ENCODE peak calls at places on chromosomes 2 and 18, in four cellular contexts. R is uterus, A is ovary, J is thoracic aorta. K is an unnamed sample. For H3K27me3, the result is how much of the 10 kb centered on the place peaks cover.

GRCh38 chr2:100924520-100925451 is 77.3 kb upstream of the RPL31 start:
- DNase-seq in A (no peak), J (no peak), R (peak), K (peak)

GRCh38 chr18:78769502-78770113 is 210.0 kb upstream of the SALL3 start:
- DNase-seq in A (no peak), J (no peak), R (no peak), K (peak)

GRCh38 chr2:237194081-237194480 is 108.4 kb downstream of the COPS8 start:
- DNase-seq in J (no peak), A (peak), R (no peak), K (no peak)

GRCh38 chr18:8996771-8997432 is 105.6 kb upstream of the NDUFV2 start:
- DNase-seq in J (no peak), A (no peak), R (no peak), K (no peak)

GRCh38 chr18:51039138-51040112 is 9.4 kb downstream of the SMAD4 start:
- DNase-seq in A (no peak), J (no peak), R (no peak), K (no peak)

GRCh38 chr18:13799396-13799795 is 24.6 kb upstream of the MC5R start:
- DNase-seq in J (no peak), A (no peak), R (no peak), K (no peak)

GRCh38 chr2:71802556-71802955 is 345.1 kb downstream of the CYP26B1 start:
- DNase-seq in R (no peak), J (no peak), A (no peak), K (no peak)

GRCh38 chr18:69109686-69110085 is 291.0 kb upstream of the DOK6 start:
- DNase-seq in R (no peak), A (no peak), J (no peak), K (no peak)

GRCh38 chr2:179264238-179265081 is at the start of gene SESTD1:
- DNase-seq in A (peak), J (peak), R (peak), K (no peak)

GRCh38 chr2:196431957-196432356 is 207.6 kb upstream of the CCDC150 start:
- DNase-seq in A (no peak), J (no peak), R (no peak), K (no peak)

GRCh38 chr2:188046437-188046836 is 245.2 kb upstream of the GULP1 start:
- DNase-seq in R (no peak), J (no peak), A (no peak), K (no peak)

GRCh38 chr18:70693196-70693595 is 404.4 kb downstream of the SOCS6 start:
- DNase-seq in R (no peak), J (no peak), A (no peak), K (no peak)

GRCh38 chr2:133369896-133370295 is 198.4 kb downstream of the NCKAP5 start:
- DNase-seq in A (no peak), J (no peak), R (no peak), K (no peak)

GRCh38 chr2:174035981-174036742 is 71.0 kb upstream of the SP3 start:
- DNase-seq in A (no peak), R (no peak), J (peak), K (peak)

GRCh38 chr2:48530033-48530804 is at the start of gene STON1:
- DNase-seq in J (no peak), R (peak), A (peak), K (no peak)

GRCh38 chr2:53435610-53436009 is 332.0 kb upstream of the CHAC2 start:
- DNase-seq in R (no peak), A (no peak), J (no peak), K (no peak)

GRCh38 chr2:64012115-64012514 is 7.1 kb downstream of the VPS54 start:
- DNase-seq in A (no peak), J (no peak), R (no peak), K (no peak)

GRCh38 chr2:31888550-31888949 is 122.3 kb downstream of the MEMO1 start:
- DNase-seq in A (no peak), R (no peak), J (no peak), K (no peak)

GRCh38 chr2:10258326-10258725 is 44.4 kb upstream of the HPCAL1 start:
- DNase-seq in J (no peak), A (no peak), R (no peak), K (no peak)

GRCh38 chr2:226179010-226179409 is 620.6 kb downstream of the IRS1 start:
- DNase-seq in R (no peak), J (no peak), A (no peak), K (no peak)

GRCh38 chr2:220891405-220891804 is 680.7 kb downstream of the EPHA4 start:
- DNase-seq in J (no peak), R (no peak), A (no peak), K (no peak)

GRCh38 chr2:223044092-223044836 is 7.7 kb upstream of the KCNE4 start:
- DNase-seq in J (no peak), A (no peak), R (no peak), K (no peak)

GRCh38 chr2:134792147-134792546 is 46.3 kb upstream of the ACMSD start:
- DNase-seq in R (no peak), A (no peak), J (no peak), K (no peak)

GRCh38 chr2:67451086-67451832 is 54.1 kb downstream of the ETAA1 start:
- DNase-seq in J (no peak), A (no peak), R (no peak), K (no peak)

GRCh38 chr2:108324531-108325256 is 36.0 kb downstream of the SULT1C2 start:
- DNase-seq in A (no peak), J (no peak), R (no peak), K (no peak)

GRCh38 chr2:108325756-108326155 is 37.1 kb downstream of the SULT1C2 start:
- DNase-seq in R (no peak), J (no peak), A (no peak), K (no peak)

GRCh38 chr2:108330971-108331370 is 42.3 kb downstream of the SULT1C2 start:
- DNase-seq in R (no peak), A (no peak), J (no peak), K (no peak)

DNA sequence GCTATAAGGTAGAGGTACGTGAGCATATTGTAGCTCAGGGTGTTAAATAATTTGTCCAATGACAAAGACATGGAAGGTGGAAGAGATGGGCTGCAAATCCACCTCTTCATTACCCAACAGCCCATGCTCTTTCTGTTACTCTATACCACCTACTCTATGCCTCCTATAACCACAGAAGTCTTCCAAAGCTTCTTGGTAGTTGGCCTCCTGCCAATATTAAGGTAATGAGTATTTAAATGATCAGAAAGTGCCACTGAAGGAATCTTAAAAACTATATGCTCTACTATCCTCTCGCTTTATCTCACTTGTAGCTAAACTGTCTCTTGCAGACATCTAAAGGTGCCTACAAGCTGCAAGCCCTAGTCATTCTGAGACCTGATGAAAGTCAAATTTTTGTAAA is 41.1 kb downstream of the SULT1C2 start:
- DNase-seq in J (no peak), A (no peak), R (no peak), K (no peak)
- H3K27me3 ChIP-seq in J (under half), A (under half), R (under half), K (under half)

DNA sequence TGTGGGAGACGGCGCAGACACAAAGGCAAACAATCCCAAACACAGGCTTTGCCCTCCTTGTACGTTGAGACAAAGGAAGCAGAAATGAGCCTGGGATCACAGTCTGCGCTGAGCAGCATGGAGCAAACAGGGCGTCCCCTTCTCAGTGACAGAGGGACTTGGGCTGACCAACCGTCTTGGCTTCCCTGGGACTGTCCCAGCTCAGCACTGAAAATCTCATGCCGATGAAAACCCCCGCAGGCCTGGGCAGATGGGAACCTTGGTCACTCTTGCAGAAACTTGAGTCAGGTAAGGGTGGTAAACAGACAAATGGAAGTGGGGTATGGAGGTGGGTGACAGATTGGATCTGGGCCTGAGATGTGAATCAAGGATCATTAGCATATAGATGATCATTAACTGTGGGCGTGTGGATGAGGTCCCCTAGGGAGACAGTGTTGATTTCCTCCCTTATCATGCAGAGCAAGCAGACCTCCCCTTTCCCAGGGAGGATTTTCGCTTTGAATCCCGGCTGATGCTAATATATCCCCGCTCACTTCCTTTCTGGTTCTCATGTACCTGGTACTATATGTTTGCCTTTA is 19.1 kb upstream of the SH3BP4 start:
- DNase-seq in J (no peak), A (no peak), R (no peak), K (no peak)
- H3K27me3 ChIP-seq in J (under half), A (under half), R (under half), K (under half)

DNA sequence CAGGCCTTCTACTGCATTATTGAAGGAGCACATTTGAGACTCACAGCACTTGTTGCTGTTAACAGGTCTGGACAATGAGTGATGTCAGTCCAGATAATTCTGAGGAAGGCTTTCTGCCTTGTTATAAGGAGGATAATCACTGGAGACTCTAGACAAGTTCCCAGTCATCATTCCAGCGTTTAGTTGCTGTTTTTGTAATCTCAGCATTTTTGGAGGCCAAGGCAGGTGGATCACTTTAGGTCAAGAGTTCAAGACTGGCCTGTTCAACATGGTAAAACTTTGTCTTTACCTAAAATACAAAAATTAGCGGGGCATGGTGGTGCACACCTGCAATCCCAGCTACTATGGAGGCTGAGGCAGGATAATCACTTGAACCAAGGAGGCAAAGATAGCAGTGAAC is 39.6 kb upstream of the TRIM43B start:
- DNase-seq in R (no peak), A (no peak), J (no peak), K (no peak)
- H3K27me3 ChIP-seq in R (under half), A (under half), J (under half), K (under half)

GRCh38 chr2:60531638-60532216 is 21.7 kb downstream of the BCL11A start:
- DNase-seq in J (no peak), A (no peak), R (no peak), K (no peak)
- H3K27me3 ChIP-seq in J (under half), A (under half), R (under half), K (under half)

DNA sequence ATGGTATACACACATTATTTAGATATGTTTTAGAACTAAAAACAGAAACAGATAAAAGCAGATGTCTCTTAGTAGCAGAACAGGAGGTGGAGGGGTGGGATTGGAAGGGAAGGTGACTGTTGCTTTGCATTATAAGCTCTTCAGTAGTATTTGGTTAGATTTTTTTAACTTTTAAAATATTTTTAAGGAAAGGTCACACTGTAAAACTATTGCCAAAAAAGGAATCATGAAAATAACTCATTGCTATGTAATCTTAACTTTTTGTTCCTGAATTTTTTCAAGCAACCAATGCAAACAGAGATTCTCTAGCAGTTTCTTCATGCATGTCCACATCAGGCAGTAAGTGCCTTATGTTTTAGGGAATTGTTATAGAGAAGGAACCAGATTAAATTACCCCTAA is 144.1 kb upstream of the PKDCC start:
- DNase-seq in J (no peak), R (no peak), A (no peak), K (no peak)
- H3K27me3 ChIP-seq in J (under half), R (under half), A (under half), K (under half)